ENCODE peak calls at places on chromosomes 13 and 19, in four cellular contexts. A, T, Q and G are unnamed samples.

GRCh38 chr13:100532836-100533435 is 55.7 kb downstream of the GGACT start:
- DNase-seq in A (no peak), T (no peak), Q (no peak), G (no peak)

GRCh38 chr13:97067342-97067895 is 73.1 kb upstream of the OXGR1 start:
- DNase-seq in A (no peak), T (peak), Q (no peak), G (no peak)

GRCh38 chr13:92843549-92843948 is 383.1 kb upstream of the GPC6 start:
- DNase-seq in A (no peak), T (no peak), Q (peak), G (no peak)

GRCh38 chr13:21556051-21556450 is 47.9 kb downstream of the MICU2 start:
- DNase-seq in A (no peak), T (no peak), Q (no peak), G (no peak)

GRCh38 chr13:94632227-94632980 is 30.7 kb downstream of the GPR180 start:
- DNase-seq in A (no peak), T (no peak), Q (no peak), G (no peak)

GRCh38 chr13:73496711-73497110 is 437.9 kb downstream of the KLF5 start:
- DNase-seq in A (no peak), T (no peak), Q (no peak), G (no peak)

GRCh38 chr13:77136902-77137420 is 110.0 kb upstream of the FBXL3 start:
- DNase-seq in A (no peak), T (no peak), Q (peak), G (no peak)

GRCh38 chr13:105048685-105049084 is 1486.8 kb downstream of the EFNB2 start:
- DNase-seq in A (no peak), T (peak), Q (no peak), G (no peak)

GRCh38 chr13:45564108-45564507 is 51.4 kb downstream of the ERICH6B start:
- DNase-seq in A (no peak), T (no peak), Q (peak), G (no peak)

GRCh38 chr13:75222031-75222430 is 259.9 kb downstream of the TBC1D4 start:
- DNase-seq in A (no peak), T (no peak), Q (peak), G (no peak)

GRCh38 chr13:33445024-33445423 is 159.5 kb upstream of the STARD13 start:
- DNase-seq in A (no peak), T (no peak), Q (no peak), G (no peak)

GRCh38 chr19:55344444-55344843 is 4.8 kb downstream of the KMT5C start:
- DNase-seq in A (no peak), T (no peak), Q (no peak), G (no peak)

GRCh38 chr13:99536023-99536422 is 34.8 kb downstream of the TM9SF2 start:
- DNase-seq in A (no peak), T (no peak), Q (no peak), G (no peak)

GRCh38 chr13:28679628-28680027 is 20.7 kb downstream of the POMP start:
- DNase-seq in A (no peak), T (no peak), Q (peak), G (no peak)

GRCh38 chr19:12974301-12975220 is 5.2 kb downstream of the DAND5 start:
- DNase-seq in A (peak), T (no peak), Q (no peak), G (no peak)

GRCh38 chr19:28864024-28864503 is 348.9 kb downstream of the UQCRFS1 start:
- DNase-seq in A (no peak), T (no peak), Q (peak), G (no peak)

GRCh38 chr19:21138130-21138529 is 3.7 kb upstream of the ZNF431 start:
- DNase-seq in A (no peak), T (no peak), Q (no peak), G (no peak)

GRCh38 chr19:51364200-51365106 is 1.7 kb downstream of the ETFB start:
- DNase-seq in A (no peak), T (no peak), Q (no peak), G (no peak)

GRCh38 chr13:79289557-79289956 is 116.5 kb downstream of the RBM26 start:
- DNase-seq in A (no peak), T (no peak), Q (no peak), G (no peak)

GRCh38 chr19:17275441-17276175 is 6.1 kb upstream of the ANKLE1 start:
- DNase-seq in A (no peak), T (no peak), Q (no peak), G (no peak)

GRCh38 chr19:42282036-42282762 is 13.1 kb downstream of the CIC start:
- DNase-seq in A (no peak), T (peak), Q (peak), G (no peak)

GRCh38 chr19:17109300-17109699 is 33.7 kb downstream of the MYO9B start:
- DNase-seq in A (no peak), T (no peak), Q (no peak), G (no peak)

GRCh38 chr19:3167533-3168272 is 10.9 kb upstream of the S1PR4 start:
- DNase-seq in A (no peak), T (no peak), Q (no peak), G (no peak)

GRCh38 chr19:15498910-15499309 is 9.4 kb upstream of the CYP4F22 start:
- DNase-seq in A (no peak), T (no peak), Q (no peak), G (no peak)

GRCh38 chr13:33633701-33634525 is 184.0 kb upstream of the RFC3 start:
- DNase-seq in A (no peak), T (no peak), Q (peak), G (no peak)

GRCh38 chr13:101795025-101795424 is 342.6 kb downstream of the ITGBL1 start:
- DNase-seq in A (no peak), T (no peak), Q (peak), G (no peak)

GRCh38 chr13:58151452-58151851 is 519.9 kb downstream of the PCDH17 start:
- DNase-seq in A (no peak), T (no peak), Q (no peak), G (no peak)

GRCh38 chr19:3699071-3699740 is 1.1 kb downstream of the PIP5K1C start:
- DNase-seq in A (no peak), T (no peak), Q (peak), G (no peak)

GRCh38 chr13:80590551-80590950 is 249.6 kb upstream of the SPRY2 start:
- DNase-seq in A (no peak), T (no peak), Q (no peak), G (no peak)

GRCh38 chr19:5130371-5131030 is 161.6 kb downstream of the KDM4B start:
- DNase-seq in A (no peak), T (peak), Q (no peak), G (no peak)

GRCh38 chr13:30877335-30877734 is 28.7 kb upstream of the MEDAG start:
- DNase-seq in A (no peak), T (no peak), Q (peak), G (no peak)

GRCh38 chr13:69319659-69320058 is 788.0 kb upstream of the ATXN8OS start:
- DNase-seq in A (no peak), T (no peak), Q (no peak), G (no peak)

GRCh38 chr19:33373701-33374405 is at the start of gene CEBPG:
- DNase-seq in A (peak), T (no peak), Q (peak), G (no peak)

DNA sequence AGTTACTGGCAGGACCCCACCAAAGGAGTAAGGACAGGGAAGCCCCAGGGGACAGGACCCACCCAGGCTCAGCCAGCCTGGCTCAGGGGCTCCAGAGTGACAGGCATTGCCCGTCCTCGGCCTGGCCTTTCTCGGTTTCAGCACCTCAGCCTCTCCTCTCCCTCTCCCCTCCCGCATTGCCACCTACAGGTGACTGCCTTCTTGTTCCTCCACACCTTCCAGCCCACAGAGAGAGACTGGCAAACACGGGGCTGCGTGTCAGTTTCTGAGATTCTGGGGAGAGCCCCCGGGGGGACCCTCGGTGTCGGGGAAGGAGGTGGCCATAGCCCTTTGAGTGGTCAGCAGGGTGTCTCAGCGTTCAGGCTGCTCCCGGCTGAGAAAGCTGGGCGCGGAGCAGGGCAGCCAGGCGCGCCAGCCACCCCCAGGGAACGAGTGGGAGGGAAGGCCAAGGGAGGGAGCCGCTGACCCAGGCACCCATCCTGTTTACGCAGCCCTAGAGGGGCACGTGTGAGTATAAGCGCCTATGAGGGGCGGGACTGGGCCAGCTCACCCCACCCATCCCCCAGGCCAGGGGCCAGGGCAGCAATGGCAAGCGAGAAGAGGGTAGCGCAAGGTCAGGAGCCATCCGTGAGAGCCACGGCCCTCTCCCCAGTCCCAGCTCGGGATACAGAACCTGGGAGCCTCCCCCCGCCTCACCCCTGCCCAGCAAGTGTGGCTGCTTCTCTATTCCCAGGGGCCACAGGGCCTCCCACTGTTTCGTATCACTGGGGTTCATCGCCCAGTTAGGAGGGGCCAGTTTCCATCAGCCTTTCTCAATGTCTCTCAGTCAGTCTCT is 743 bp upstream of the DMKN start:
- DNase-seq in A (no peak), T (no peak), Q (peak), G (no peak)
- TF ChIP-seq CTCF in A (no peak), T (no peak), Q (no peak), G (no peak)

GRCh38 chr19:30046522-30046921 is 104.5 kb downstream of the URI1 start:
- DNase-seq in A (no peak), T (peak), Q (no peak), G (no peak)
- TF ChIP-seq CTCF in A (no peak), T (peak), Q (peak), G (peak)

GRCh38 chr19:984165-984967 is at the start of gene WDR18:
- DNase-seq in A (peak), T (peak), Q (peak), G (peak)
- TF ChIP-seq CTCF in A (peak), T (no peak), Q (no peak), G (peak)

GRCh38 chr13:23866420-23867026 is 22.7 kb downstream of the MIPEP start:
- DNase-seq in A (no peak), T (no peak), Q (peak), G (no peak)

GRCh38 chr13:23867027-23867491 is 22.1 kb downstream of the MIPEP start:
- DNase-seq in A (no peak), T (no peak), Q (peak), G (no peak)

GRCh38 chr13:23868521-23868920 is 20.7 kb downstream of the MIPEP start:
- DNase-seq in A (no peak), T (no peak), Q (peak), G (no peak)

GRCh38 chr13:23871616-23872220 is 17.5 kb downstream of the MIPEP start:
- DNase-seq in A (no peak), T (no peak), Q (peak), G (no peak)

GRCh38 chr13:23870356-23871146 is 18.6 kb downstream of the MIPEP start:
- DNase-seq in A (no peak), T (peak), Q (no peak), G (no peak)
- TF ChIP-seq CTCF in A (no peak), T (no peak), Q (no peak), G (peak)